ENCODE peak calls at places on chromosomes 12 and 14, in seven cellular contexts. E is SK-N-SH; B is sciatic nerve; L is fibroblast of mammary gland; O is mammary epithelial cell; P is activated naive CD4-positive, alpha-beta T cell; J is midbrain. M is an unnamed sample.

GRCh38 chr12:68163546-68164210 is 4.1 kb upstream of the IFNG start:
- DNase-seq in L (peak), E (no peak), P (no peak), B (no peak), O (no peak), J (no peak), M (no peak)

GRCh38 chr12:132641811-132642650 is 23.5 kb downstream of the P2RX2 start:
- DNase-seq in E (no peak), L (no peak), B (no peak), O (no peak), J (no peak), P (no peak), M (no peak)

GRCh38 chr12:34384693-34385092 is 362.4 kb downstream of the ALG10 start:
- DNase-seq in E (no peak), L (no peak), J (no peak), B (no peak), P (no peak), O (no peak), M (no peak)

GRCh38 chr12:100044266-100044665 is 59.5 kb upstream of the ANKS1B start:
- DNase-seq in B (no peak), P (no peak), L (no peak), O (no peak), J (no peak), E (no peak), M (no peak)

GRCh38 chr14:24260026-24260779 is 2.8 kb downstream of the TGM1 start:
- DNase-seq in J (no peak), B (no peak), E (no peak), L (no peak), O (no peak), P (no peak), M (no peak)

GRCh38 chr12:45184145-45184958 is 31.5 kb upstream of the ANO6 start:
- DNase-seq in O (no peak), E (no peak), B (no peak), P (no peak), L (no peak), J (no peak), M (no peak)

GRCh38 chr14:71141701-71142374 is 234.6 kb downstream of the PCNX1 start:
- DNase-seq in P (no peak), L (peak), E (no peak), B (peak), O (peak), J (no peak), M (no peak)

GRCh38 chr12:122336015-122336946 is 70.0 kb upstream of the VPS33A start:
- DNase-seq in J (no peak), B (no peak), L (peak), P (peak), O (no peak), E (peak), M (peak)

GRCh38 chr12:116060765-116061164 is 216.7 kb downstream of the MED13L start:
- DNase-seq in P (no peak), J (no peak), L (peak), B (no peak), E (no peak), O (peak), M (no peak)

GRCh38 chr12:52027085-52027843 is 20.5 kb downstream of the TAMALIN start:
- DNase-seq in P (no peak), J (no peak), L (no peak), B (no peak), E (no peak), O (no peak), M (no peak)

GRCh38 chr12:4909734-4910501 is at the start of gene KCNA1:
- DNase-seq in J (peak), P (no peak), B (peak), L (peak), O (peak), E (peak), M (no peak)

GRCh38 chr14:63659726-63660125 is 18.1 kb upstream of the WDR89 start:
- DNase-seq in P (no peak), J (peak), E (no peak), B (no peak), O (peak), L (no peak), M (no peak)

GRCh38 chr12:32116897-32117296 is 10.2 kb downstream of the BICD1 start:
- DNase-seq in O (no peak), B (no peak), E (no peak), J (no peak), P (no peak), L (peak), M (no peak)

GRCh38 chr14:91396959-91397815 is 20.4 kb downstream of the CCDC88C start:
- DNase-seq in J (no peak), E (no peak), O (no peak), L (no peak), P (peak), B (no peak), M (no peak)

GRCh38 chr12:19186722-19187661 is 57.5 kb downstream of the PLEKHA5 start:
- DNase-seq in B (no peak), P (no peak), J (peak), E (peak), L (peak), O (peak), M (no peak)

GRCh38 chr14:106317593-106317992 is 791.2 kb downstream of the TMEM121 start:
- DNase-seq in L (no peak), J (no peak), O (no peak), B (no peak), E (no peak), P (no peak), M (no peak)

GRCh38 chr12:116662612-116663144 is 75.2 kb downstream of the SPRING1 start:
- DNase-seq in J (peak), O (peak), E (peak), L (no peak), P (no peak), B (no peak), M (peak)

GRCh38 chr14:90554341-90554740 is 157.5 kb downstream of the CALM1 start:
- DNase-seq in E (no peak), L (no peak), B (no peak), J (peak), O (no peak), P (no peak), M (no peak)

GRCh38 chr12:6360080-6360571 is 15.2 kb downstream of the SCNN1A start:
- DNase-seq in L (no peak), P (no peak), J (no peak), O (no peak), B (no peak), E (no peak), M (no peak)

GRCh38 chr12:125434936-125435443 is 369.8 kb downstream of the AACS start:
- DNase-seq in P (no peak), B (no peak), O (no peak), J (no peak), L (no peak), E (no peak), M (no peak)

GRCh38 chr12:74292351-74293194 is 245.1 kb upstream of the ATXN7L3B start:
- DNase-seq in P (no peak), J (no peak), E (no peak), O (no peak), L (no peak), B (no peak), M (no peak)

GRCh38 chr14:43674273-43674672 is 832.8 kb downstream of the FSCB start:
- DNase-seq in O (no peak), J (no peak), B (no peak), P (no peak), L (no peak), E (no peak), M (no peak)

GRCh38 chr12:132710062-132710421 is 600 bp upstream of the PGAM5 start:
- DNase-seq in O (no peak), E (no peak), B (no peak), J (no peak), L (no peak), P (no peak), M (no peak)

GRCh38 chr14:39396448-39396847 is 35.8 kb downstream of the FBXO33 start:
- DNase-seq in P (no peak), O (peak), J (no peak), L (peak), E (no peak), B (no peak), M (no peak)

GRCh38 chr12:96719671-96720362 is 187.2 kb upstream of the NEDD1 start:
- DNase-seq in P (no peak), L (peak), B (no peak), J (peak), O (peak), E (no peak), M (no peak)

GRCh38 chr12:32566663-32567634 is 112.2 kb upstream of the DNM1L start:
- DNase-seq in P (no peak), J (peak), B (no peak), O (peak), L (no peak), E (no peak), M (no peak)

GRCh38 chr14:32938719-32939253 is at the start of gene NPAS3:
- DNase-seq in B (peak), E (peak), L (no peak), P (no peak), J (peak), O (no peak), M (peak)